ENCODE peak calls at places on chromosomes 2 and 18, in nine cellular contexts. N, E, Y, P, C, A, S, Z and W are unnamed samples.

GRCh38 chr2:98519156-98519555 is 74.5 kb downstream of the INPP4A start:
- DNase-seq in E (no peak), Y (no peak), A (no peak), N (no peak), S (no peak), C (no peak), P (no peak), Z (no peak), W (no peak)

GRCh38 chr2:165408191-165408590 is 61.3 kb upstream of the CSRNP3 start:
- DNase-seq in A (no peak), S (no peak), Z (no peak), C (no peak), P (no peak), Y (no peak), E (no peak), N (no peak), W (no peak)

GRCh38 chr2:64201086-64201627 is 56.9 kb upstream of the PELI1 start:
- DNase-seq in A (no peak), S (no peak), P (no peak), Z (no peak), C (no peak), N (no peak), Y (no peak), E (no peak), W (no peak)

GRCh38 chr2:101340141-101340541 is 31.6 kb upstream of the RNF149 start:
- DNase-seq in Z (peak; percentile 3), N (no peak), Y (no peak), A (no peak), E (no peak), S (no peak), C (peak; percentile 55), P (no peak), W (no peak)

GRCh38 chr2:172945511-172945850 is 130.2 kb upstream of the MAP3K20 start:
- DNase-seq in A (no peak), S (no peak), N (no peak), C (no peak), Y (no peak), Z (no peak), P (no peak), E (no peak), W (no peak)

GRCh38 chr2:74426181-74426758 is 4.7 kb downstream of the WDR54 start:
- DNase-seq in Y (no peak), P (no peak), C (no peak), S (no peak), A (no peak), E (no peak), Z (no peak), N (no peak), W (no peak)

GRCh38 chr2:59223737-59224136 is 982.6 kb upstream of the FANCL start:
- DNase-seq in P (no peak), A (no peak), E (no peak), S (no peak), Y (no peak), Z (no peak), N (no peak), C (no peak), W (no peak)

GRCh38 chr18:8701546-8702118 is 3.7 kb upstream of the MTCL1 start:
- DNase-seq in E (no peak), Y (no peak), S (no peak), Z (no peak), P (no peak), C (no peak), N (no peak), A (no peak), W (no peak)

GRCh38 chr2:96554293-96555145 is 18.0 kb downstream of the ARID5A start:
- DNase-seq in E (peak; percentile 64), Z (peak; percentile 66), S (peak; percentile 82), N (peak; percentile 69), Y (peak; percentile 74), P (no peak), C (peak; percentile 55), A (no peak), W (no peak)

GRCh38 chr18:59272221-59272888 is 899 bp downstream of the RAX start:
- DNase-seq in Z (no peak), C (no peak), P (no peak), S (no peak), E (no peak), Y (no peak), A (no peak), N (no peak), W (no peak)

GRCh38 chr2:70855679-70856078 is 20.1 kb upstream of the CD207 start:
- DNase-seq in N (no peak), Z (no peak), A (no peak), C (no peak), Y (no peak), P (no peak), S (no peak), E (no peak), W (no peak)

GRCh38 chr2:18546586-18546985 is 13.9 kb downstream of the RDH14 start:
- DNase-seq in P (no peak), E (no peak), A (no peak), C (no peak), Y (no peak), S (no peak), N (no peak), Z (no peak), W (no peak)

GRCh38 chr2:130834091-130834922 is 2.4 kb upstream of the ARHGEF4 start:
- DNase-seq in P (no peak), A (no peak), Z (no peak), C (no peak), N (no peak), E (no peak), Y (no peak), S (no peak), W (no peak)